ENCODE peak calls at places on chromosome 6, in nine cellular contexts. One of them, this sample, is unnamed.

GRCh38 chr6:13175759-13176158 is 152.6 kb downstream of the TBC1D7 start:
- DNase-seq in OCI-LY7: no peak
- DNase-seq in omental fat pad: no peak
- DNase-seq in CD4-positive, alpha-beta T cell: no peak
- DNase-seq in GM13977: no peak
- DNase-seq in endothelial cell: no peak
- DNase-seq in pancreas: no peak
- DNase-seq in cardiac fibroblast: no peak
- DNase-seq in tibial nerve: no peak
- DNase-seq in this sample: no peak

GRCh38 chr6:136051140-136051775 is 198.9 kb downstream of the MTFR2 start:
- DNase-seq in GM13977: no peak
- DNase-seq in endothelial cell: no peak
- DNase-seq in pancreas: no peak
- DNase-seq in OCI-LY7: no peak
- DNase-seq in cardiac fibroblast: peak
- DNase-seq in CD4-positive, alpha-beta T cell: no peak
- DNase-seq in tibial nerve: no peak
- DNase-seq in omental fat pad: no peak
- DNase-seq in this sample: peak

GRCh38 chr6:85460951-85461805 is 11.3 kb downstream of the NT5E start:
- DNase-seq in OCI-LY7: peak
- DNase-seq in GM13977: peak
- DNase-seq in tibial nerve: no peak
- DNase-seq in cardiac fibroblast: peak
- DNase-seq in endothelial cell: no peak
- DNase-seq in pancreas: no peak
- DNase-seq in CD4-positive, alpha-beta T cell: no peak
- DNase-seq in omental fat pad: no peak
- DNase-seq in this sample: peak

GRCh38 chr6:7954477-7955200 is 44.1 kb upstream of the TXNDC5 start:
- DNase-seq in OCI-LY7: no peak
- DNase-seq in GM13977: no peak
- DNase-seq in endothelial cell: no peak
- DNase-seq in cardiac fibroblast: peak
- DNase-seq in omental fat pad: no peak
- DNase-seq in CD4-positive, alpha-beta T cell: no peak
- DNase-seq in pancreas: no peak
- DNase-seq in tibial nerve: no peak
- DNase-seq in this sample: no peak

GRCh38 chr6:50689210-50689609 is 24.1 kb upstream of the TFAP2D start:
- DNase-seq in OCI-LY7: no peak
- DNase-seq in CD4-positive, alpha-beta T cell: no peak
- DNase-seq in omental fat pad: no peak
- DNase-seq in cardiac fibroblast: no peak
- DNase-seq in GM13977: no peak
- DNase-seq in pancreas: no peak
- DNase-seq in tibial nerve: no peak
- DNase-seq in endothelial cell: no peak
- DNase-seq in this sample: no peak

GRCh38 chr6:136408205-136408604 is 118.6 kb upstream of the BCLAF1 start:
- DNase-seq in CD4-positive, alpha-beta T cell: no peak
- DNase-seq in pancreas: no peak
- DNase-seq in tibial nerve: no peak
- DNase-seq in cardiac fibroblast: peak
- DNase-seq in omental fat pad: no peak
- DNase-seq in OCI-LY7: no peak
- DNase-seq in endothelial cell: no peak
- DNase-seq in GM13977: no peak
- DNase-seq in this sample: no peak

GRCh38 chr6:158837684-158838625 is 18.8 kb upstream of the EZR start:
- DNase-seq in pancreas: no peak
- DNase-seq in endothelial cell: no peak
- DNase-seq in OCI-LY7: no peak
- DNase-seq in omental fat pad: no peak
- DNase-seq in GM13977: no peak
- DNase-seq in CD4-positive, alpha-beta T cell: no peak
- DNase-seq in tibial nerve: no peak
- DNase-seq in cardiac fibroblast: no peak
- DNase-seq in this sample: no peak

GRCh38 chr6:87200469-87201174 is 45.3 kb downstream of the ZNF292 start:
- DNase-seq in OCI-LY7: no peak
- DNase-seq in CD4-positive, alpha-beta T cell: no peak
- DNase-seq in tibial nerve: no peak
- DNase-seq in pancreas: no peak
- DNase-seq in GM13977: no peak
- DNase-seq in omental fat pad: no peak
- DNase-seq in cardiac fibroblast: peak
- DNase-seq in endothelial cell: no peak
- DNase-seq in this sample: no peak

GRCh38 chr6:137866200-137866913 is 702 bp upstream of the TNFAIP3 start:
- DNase-seq in tibial nerve: peak
- DNase-seq in GM13977: peak
- DNase-seq in pancreas: no peak
- DNase-seq in OCI-LY7: no peak
- DNase-seq in cardiac fibroblast: no peak
- DNase-seq in CD4-positive, alpha-beta T cell: peak
- DNase-seq in omental fat pad: no peak
- DNase-seq in endothelial cell: no peak
- DNase-seq in this sample: peak

GRCh38 chr6:158599635-158600034 is 39.7 kb downstream of the TMEM181 start:
- DNase-seq in GM13977: no peak
- DNase-seq in omental fat pad: no peak
- DNase-seq in endothelial cell: no peak
- DNase-seq in tibial nerve: no peak
- DNase-seq in pancreas: no peak
- DNase-seq in OCI-LY7: no peak
- DNase-seq in cardiac fibroblast: no peak
- DNase-seq in CD4-positive, alpha-beta T cell: no peak
- DNase-seq in this sample: no peak

GRCh38 chr6:37565267-37566208 is 65.8 kb upstream of the CCDC167 start:
- DNase-seq in OCI-LY7: no peak
- DNase-seq in tibial nerve: no peak
- DNase-seq in CD4-positive, alpha-beta T cell: no peak
- DNase-seq in cardiac fibroblast: no peak
- DNase-seq in endothelial cell: peak
- DNase-seq in pancreas: no peak
- DNase-seq in GM13977: no peak
- DNase-seq in omental fat pad: no peak
- DNase-seq in this sample: no peak
- TF ChIP-seq CTCF in OCI-LY7: no peak
- TF ChIP-seq CTCF in tibial nerve: no peak
- TF ChIP-seq CTCF in CD4-positive, alpha-beta T cell: no peak
- TF ChIP-seq CTCF in cardiac fibroblast: no peak
- TF ChIP-seq CTCF in endothelial cell: no peak
- TF ChIP-seq CTCF in pancreas: no peak
- TF ChIP-seq CTCF in GM13977: peak
- TF ChIP-seq CTCF in omental fat pad: no peak
- TF ChIP-seq CTCF in this sample: no peak

DNA sequence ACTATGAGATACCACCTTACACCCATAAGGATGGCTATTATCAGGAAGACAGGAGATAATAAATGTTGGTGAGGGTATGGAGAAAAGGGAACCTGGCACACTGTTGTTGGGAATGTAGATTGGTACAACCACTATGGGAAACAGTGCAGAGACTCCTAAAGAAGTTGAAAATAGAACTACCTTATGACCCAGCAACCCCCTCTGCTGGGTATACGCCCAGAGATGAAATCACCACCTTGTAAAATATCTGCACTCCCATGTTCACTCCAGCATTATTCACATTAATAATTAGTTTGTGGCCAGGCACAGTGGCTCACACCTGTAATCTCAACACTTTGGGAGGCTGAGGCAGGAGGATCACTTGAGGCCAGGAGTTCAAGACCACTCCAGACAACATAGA is 26.8 kb downstream of the ZBTB9 start:
- DNase-seq in endothelial cell: no peak
- DNase-seq in GM13977: no peak
- DNase-seq in CD4-positive, alpha-beta T cell: no peak
- DNase-seq in OCI-LY7: no peak
- DNase-seq in cardiac fibroblast: no peak
- DNase-seq in pancreas: no peak
- DNase-seq in omental fat pad: no peak
- DNase-seq in tibial nerve: no peak
- DNase-seq in this sample: peak
- TF ChIP-seq CTCF in endothelial cell: no peak
- TF ChIP-seq CTCF in GM13977: no peak
- TF ChIP-seq CTCF in CD4-positive, alpha-beta T cell: peak
- TF ChIP-seq CTCF in OCI-LY7: no peak
- TF ChIP-seq CTCF in cardiac fibroblast: no peak
- TF ChIP-seq CTCF in pancreas: no peak
- TF ChIP-seq CTCF in omental fat pad: no peak
- TF ChIP-seq CTCF in tibial nerve: no peak
- TF ChIP-seq CTCF in this sample: no peak

GRCh38 chr6:167045828-167046580 is 46.8 kb downstream of the CEP43 start:
- DNase-seq in OCI-LY7: peak
- DNase-seq in GM13977: no peak
- DNase-seq in cardiac fibroblast: no peak
- DNase-seq in CD4-positive, alpha-beta T cell: no peak
- DNase-seq in endothelial cell: no peak
- DNase-seq in pancreas: no peak
- DNase-seq in omental fat pad: no peak
- DNase-seq in tibial nerve: no peak
- DNase-seq in this sample: no peak
- TF ChIP-seq CTCF in OCI-LY7: peak
- TF ChIP-seq CTCF in GM13977: no peak
- TF ChIP-seq CTCF in cardiac fibroblast: no peak
- TF ChIP-seq CTCF in CD4-positive, alpha-beta T cell: no peak
- TF ChIP-seq CTCF in endothelial cell: peak
- TF ChIP-seq CTCF in pancreas: no peak
- TF ChIP-seq CTCF in omental fat pad: no peak
- TF ChIP-seq CTCF in tibial nerve: no peak
- TF ChIP-seq CTCF in this sample: no peak

DNA sequence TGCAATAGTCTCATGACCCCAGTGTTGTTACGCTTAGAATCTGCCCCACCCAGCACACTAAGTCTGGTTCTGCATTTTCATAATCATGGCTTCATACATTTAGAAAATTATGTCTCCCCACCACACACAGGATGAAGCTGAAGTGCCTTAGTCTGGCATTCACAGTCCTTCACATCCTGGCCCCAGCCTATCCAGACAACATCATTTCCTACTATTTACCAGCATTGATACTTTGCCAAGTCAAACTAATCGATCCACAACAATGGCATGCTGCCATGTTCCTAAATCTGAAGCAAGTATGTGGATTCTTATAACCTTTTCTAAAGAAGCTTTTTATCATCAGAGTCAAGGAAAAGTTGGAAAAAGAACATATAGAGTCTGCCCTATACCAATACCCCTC is 132.4 kb upstream of the FBXL4 start:
- DNase-seq in tibial nerve: no peak
- DNase-seq in OCI-LY7: no peak
- DNase-seq in CD4-positive, alpha-beta T cell: no peak
- DNase-seq in omental fat pad: no peak
- DNase-seq in endothelial cell: no peak
- DNase-seq in pancreas: peak
- DNase-seq in GM13977: no peak
- DNase-seq in cardiac fibroblast: no peak
- DNase-seq in this sample: no peak
- TF ChIP-seq CTCF in tibial nerve: no peak
- TF ChIP-seq CTCF in OCI-LY7: no peak
- TF ChIP-seq CTCF in CD4-positive, alpha-beta T cell: no peak
- TF ChIP-seq CTCF in omental fat pad: no peak
- TF ChIP-seq CTCF in endothelial cell: no peak
- TF ChIP-seq CTCF in pancreas: no peak
- TF ChIP-seq CTCF in GM13977: no peak
- TF ChIP-seq CTCF in cardiac fibroblast: no peak
- TF ChIP-seq CTCF in this sample: no peak

DNA sequence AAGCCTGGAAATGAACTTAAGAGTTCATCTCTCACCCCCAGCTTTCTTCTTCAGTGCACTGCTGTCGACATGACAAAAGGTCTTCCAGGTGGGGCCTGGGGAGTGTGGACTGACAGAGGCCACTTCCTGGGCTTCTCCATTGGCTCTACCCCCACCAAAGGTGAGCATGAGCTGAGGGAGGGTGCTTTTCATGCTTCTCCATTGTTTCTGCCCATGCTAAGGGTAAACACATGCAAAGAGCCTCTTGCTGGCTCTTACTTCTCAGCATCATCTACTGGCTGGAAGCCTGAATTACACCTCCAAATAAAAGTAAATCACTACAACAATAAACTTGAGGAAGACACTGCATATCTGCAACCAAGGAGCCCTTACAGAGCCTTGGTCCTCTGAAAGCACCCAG is 227.2 kb downstream of the EPM2A start:
- DNase-seq in OCI-LY7: peak
- DNase-seq in tibial nerve: no peak
- DNase-seq in endothelial cell: no peak
- DNase-seq in pancreas: no peak
- DNase-seq in CD4-positive, alpha-beta T cell: no peak
- DNase-seq in cardiac fibroblast: peak
- DNase-seq in GM13977: no peak
- DNase-seq in omental fat pad: no peak
- DNase-seq in this sample: no peak
- TF ChIP-seq CTCF in OCI-LY7: peak
- TF ChIP-seq CTCF in tibial nerve: no peak
- TF ChIP-seq CTCF in endothelial cell: no peak
- TF ChIP-seq CTCF in pancreas: no peak
- TF ChIP-seq CTCF in CD4-positive, alpha-beta T cell: no peak
- TF ChIP-seq CTCF in cardiac fibroblast: no peak
- TF ChIP-seq CTCF in GM13977: peak
- TF ChIP-seq CTCF in omental fat pad: no peak
- TF ChIP-seq CTCF in this sample: no peak

DNA sequence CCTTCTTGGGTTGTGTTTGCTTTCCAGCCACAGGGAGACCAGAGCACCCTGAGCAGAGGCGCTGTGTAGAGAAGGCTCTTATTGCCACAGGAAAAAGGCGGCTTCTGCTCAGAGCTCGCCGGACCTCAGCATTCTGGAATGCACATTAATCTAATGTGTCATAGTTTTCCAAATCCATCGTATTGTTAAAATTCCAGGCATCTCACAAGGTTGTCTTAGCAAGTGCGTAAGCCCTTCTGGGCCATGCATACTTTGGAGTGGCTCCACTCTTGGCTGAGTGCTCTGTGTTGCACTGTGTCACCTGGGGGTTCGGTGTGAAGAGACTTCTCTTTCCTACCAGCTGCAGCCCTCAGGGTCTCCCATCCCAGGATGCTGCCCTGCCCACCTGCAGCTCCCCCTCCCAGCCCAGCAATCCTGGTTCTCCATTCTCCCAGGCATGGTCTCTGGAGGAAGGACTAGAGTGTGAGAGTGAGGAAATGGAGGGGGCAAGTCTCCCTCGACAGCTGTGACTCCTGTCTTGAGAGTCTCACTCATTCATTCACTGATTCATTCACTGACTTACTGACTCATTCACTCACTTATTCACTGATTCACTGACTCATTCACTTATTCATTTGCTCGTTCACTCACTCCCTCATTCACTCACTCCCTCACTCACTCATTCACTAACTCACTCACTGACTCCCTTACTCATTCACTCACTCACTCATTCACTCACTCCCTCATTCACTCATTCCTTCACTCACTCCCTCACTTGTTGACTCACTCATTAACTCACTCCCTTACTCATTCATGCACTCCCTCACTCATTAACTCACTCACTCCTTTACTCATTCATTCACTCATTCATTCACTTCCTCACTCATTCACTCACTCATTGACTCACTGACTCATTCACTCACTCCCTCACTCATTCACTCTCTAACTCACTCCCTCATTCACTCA is 83.7 kb upstream of the MPC1 start:
- DNase-seq in tibial nerve: no peak
- DNase-seq in omental fat pad: no peak
- DNase-seq in cardiac fibroblast: peak
- DNase-seq in pancreas: peak
- DNase-seq in CD4-positive, alpha-beta T cell: no peak
- DNase-seq in endothelial cell: no peak
- DNase-seq in OCI-LY7: no peak
- DNase-seq in GM13977: no peak
- DNase-seq in this sample: no peak
- TF ChIP-seq CTCF in tibial nerve: no peak
- TF ChIP-seq CTCF in omental fat pad: no peak
- TF ChIP-seq CTCF in cardiac fibroblast: no peak
- TF ChIP-seq CTCF in pancreas: no peak
- TF ChIP-seq CTCF in CD4-positive, alpha-beta T cell: no peak
- TF ChIP-seq CTCF in endothelial cell: no peak
- TF ChIP-seq CTCF in OCI-LY7: no peak
- TF ChIP-seq CTCF in GM13977: no peak
- TF ChIP-seq CTCF in this sample: no peak

This sample was measured in activated CD8-positive, alpha-beta T cell treated with anti-CD3 and anti-CD28 coated beads for 36 hours.